ENCODE peak calls at places on chromosomes 6 and 20, in eight cellular contexts. One of them, this sample, is unnamed.
A peak's percentile ranks its signal among the peaks of the same experiment; 100 is the strongest.

GRCh38 chr6:157434349-157435016 is 53.5 kb downstream of the ZDHHC14 start:
- DNase-seq in HCT116: no peak
- DNase-seq in prostate gland: peak; percentile 61
- DNase-seq in GM23338: no peak
- DNase-seq in transverse colon: peak; percentile 29
- DNase-seq in HepG2: peak; percentile 90
- DNase-seq in K562: no peak
- DNase-seq in Panc1: no peak
- DNase-seq in this sample: no peak

GRCh38 chr6:5025911-5026819 is 22.3 kb upstream of the RPP40 start:
- DNase-seq in HCT116: no peak
- DNase-seq in prostate gland: peak; percentile 48
- DNase-seq in GM23338: peak; percentile 84
- DNase-seq in transverse colon: peak; percentile 57
- DNase-seq in HepG2: peak; percentile 35
- DNase-seq in K562: peak; percentile 36
- DNase-seq in Panc1: no peak
- DNase-seq in this sample: peak; percentile 44

GRCh38 chr6:155248021-155249001 is 15.5 kb upstream of the CLDN20 start:
- DNase-seq in HCT116: peak; percentile 21
- DNase-seq in prostate gland: peak; percentile 59
- DNase-seq in GM23338: peak; percentile 83
- DNase-seq in transverse colon: peak; percentile 42
- DNase-seq in HepG2: peak; percentile 43
- DNase-seq in K562: peak; percentile 22
- DNase-seq in Panc1: peak; percentile 27
- DNase-seq in this sample: peak; percentile 42

GRCh38 chr6:143136647-143137046 is 76.0 kb downstream of the AIG1 start:
- DNase-seq in HCT116: no peak
- DNase-seq in prostate gland: no peak
- DNase-seq in GM23338: peak; percentile 29
- DNase-seq in transverse colon: no peak
- DNase-seq in HepG2: no peak
- DNase-seq in K562: no peak
- DNase-seq in Panc1: no peak
- DNase-seq in this sample: no peak

GRCh38 chr20:3420211-3420707 is 12.8 kb upstream of the DNAAF9 start:
- DNase-seq in HCT116: no peak
- DNase-seq in prostate gland: peak; percentile 78
- DNase-seq in GM23338: no peak
- DNase-seq in transverse colon: peak; percentile 35
- DNase-seq in HepG2: no peak
- DNase-seq in K562: no peak
- DNase-seq in Panc1: no peak
- DNase-seq in this sample: no peak

GRCh38 chr6:21265264-21266044 is 328.1 kb upstream of the SOX4 start:
- DNase-seq in HCT116: no peak
- DNase-seq in prostate gland: no peak
- DNase-seq in GM23338: no peak
- DNase-seq in transverse colon: no peak
- DNase-seq in HepG2: no peak
- DNase-seq in K562: no peak
- DNase-seq in Panc1: no peak
- DNase-seq in this sample: no peak

GRCh38 chr6:109269057-109269456 is 113.2 kb downstream of the CD164 start:
- DNase-seq in HCT116: no peak
- DNase-seq in prostate gland: no peak
- DNase-seq in GM23338: no peak
- DNase-seq in transverse colon: no peak
- DNase-seq in HepG2: no peak
- DNase-seq in K562: no peak
- DNase-seq in Panc1: no peak
- DNase-seq in this sample: no peak

GRCh38 chr20:8782804-8783203 is 286.1 kb upstream of the PLCB4 start:
- DNase-seq in HCT116: no peak
- DNase-seq in prostate gland: no peak
- DNase-seq in GM23338: no peak
- DNase-seq in transverse colon: no peak
- DNase-seq in HepG2: no peak
- DNase-seq in K562: no peak
- DNase-seq in Panc1: no peak
- DNase-seq in this sample: no peak

GRCh38 chr6:13044390-13044789 is 283.9 kb downstream of the TBC1D7 start:
- DNase-seq in HCT116: peak; percentile 38
- DNase-seq in prostate gland: no peak
- DNase-seq in GM23338: peak; percentile 55
- DNase-seq in transverse colon: no peak
- DNase-seq in HepG2: peak; percentile 5
- DNase-seq in K562: peak; percentile 75
- DNase-seq in Panc1: no peak
- DNase-seq in this sample: no peak

GRCh38 chr20:25149986-25150385 is 45.5 kb upstream of the ENTPD6 start:
- DNase-seq in HCT116: no peak
- DNase-seq in prostate gland: no peak
- DNase-seq in GM23338: no peak
- DNase-seq in transverse colon: no peak
- DNase-seq in HepG2: no peak
- DNase-seq in K562: no peak
- DNase-seq in Panc1: no peak
- DNase-seq in this sample: no peak

GRCh38 chr6:7112741-7113313 is 5.1 kb downstream of the RREB1 start:
- DNase-seq in HCT116: no peak
- DNase-seq in prostate gland: peak; percentile 31
- DNase-seq in GM23338: no peak
- DNase-seq in transverse colon: peak; percentile 44
- DNase-seq in HepG2: peak; percentile 69
- DNase-seq in K562: no peak
- DNase-seq in Panc1: no peak
- DNase-seq in this sample: peak; percentile 39

GRCh38 chr6:156507656-156508055 is 269.5 kb upstream of the ARID1B start:
- DNase-seq in HCT116: no peak
- DNase-seq in prostate gland: no peak
- DNase-seq in GM23338: no peak
- DNase-seq in transverse colon: no peak
- DNase-seq in HepG2: no peak
- DNase-seq in K562: no peak
- DNase-seq in Panc1: no peak
- DNase-seq in this sample: no peak

GRCh38 chr6:26521485-26522391 is 16.4 kb upstream of the HMGN4 start:
- DNase-seq in HCT116: no peak
- DNase-seq in prostate gland: peak; percentile 58
- DNase-seq in GM23338: peak; percentile 86
- DNase-seq in transverse colon: peak; percentile 87
- DNase-seq in HepG2: no peak
- DNase-seq in K562: peak; percentile 87
- DNase-seq in Panc1: no peak
- DNase-seq in this sample: peak; percentile 75

GRCh38 chr20:62659488-62659887 is 17.2 kb downstream of the SLCO4A1 start:
- DNase-seq in HCT116: no peak
- DNase-seq in prostate gland: no peak
- DNase-seq in GM23338: no peak
- DNase-seq in transverse colon: no peak
- DNase-seq in HepG2: no peak
- DNase-seq in K562: no peak
- DNase-seq in Panc1: no peak
- DNase-seq in this sample: no peak

GRCh38 chr20:35467339-35468224 is 12.2 kb downstream of the CEP250 start:
- DNase-seq in HCT116: peak; percentile 21
- DNase-seq in prostate gland: no peak
- DNase-seq in GM23338: no peak
- DNase-seq in transverse colon: no peak
- DNase-seq in HepG2: peak; percentile 91
- DNase-seq in K562: no peak
- DNase-seq in Panc1: no peak
- DNase-seq in this sample: no peak

GRCh38 chr20:41672282-41672681 is 54.1 kb upstream of the CHD6 start:
- DNase-seq in HCT116: no peak
- DNase-seq in prostate gland: no peak
- DNase-seq in GM23338: no peak
- DNase-seq in transverse colon: no peak
- DNase-seq in HepG2: no peak
- DNase-seq in K562: no peak
- DNase-seq in Panc1: no peak
- DNase-seq in this sample: no peak

GRCh38 chr6:84860954-84861353 is 96.6 kb upstream of the TBX18 start:
- DNase-seq in HCT116: no peak
- DNase-seq in prostate gland: no peak
- DNase-seq in GM23338: no peak
- DNase-seq in transverse colon: no peak
- DNase-seq in HepG2: no peak
- DNase-seq in K562: no peak
- DNase-seq in Panc1: no peak
- DNase-seq in this sample: no peak

GRCh38 chr6:7247179-7247456 is 65.9 kb downstream of the SSR1 start:
- DNase-seq in HCT116: no peak
- DNase-seq in prostate gland: no peak
- DNase-seq in GM23338: no peak
- DNase-seq in transverse colon: no peak
- DNase-seq in HepG2: no peak
- DNase-seq in K562: no peak
- DNase-seq in Panc1: no peak
- DNase-seq in this sample: no peak

GRCh38 chr20:63070771-63071540 is 64.2 kb upstream of the BHLHE23 start:
- DNase-seq in HCT116: no peak
- DNase-seq in prostate gland: no peak
- DNase-seq in GM23338: no peak
- DNase-seq in transverse colon: no peak
- DNase-seq in HepG2: no peak
- DNase-seq in K562: no peak
- DNase-seq in Panc1: no peak
- DNase-seq in this sample: no peak

GRCh38 chr6:136137008-136137689 is 113.0 kb downstream of the MTFR2 start:
- DNase-seq in HCT116: peak; percentile 6
- DNase-seq in prostate gland: no peak
- DNase-seq in GM23338: no peak
- DNase-seq in transverse colon: no peak
- DNase-seq in HepG2: peak; percentile 6
- DNase-seq in K562: no peak
- DNase-seq in Panc1: no peak
- DNase-seq in this sample: no peak

GRCh38 chr20:54698373-54698772 is 223.0 kb downstream of the DOK5 start:
- DNase-seq in HCT116: no peak
- DNase-seq in prostate gland: no peak
- DNase-seq in GM23338: no peak
- DNase-seq in transverse colon: no peak
- DNase-seq in HepG2: no peak
- DNase-seq in K562: no peak
- DNase-seq in Panc1: no peak
- DNase-seq in this sample: no peak

GRCh38 chr6:84411060-84411629 is 183.7 kb upstream of the CEP162 start:
- DNase-seq in HCT116: no peak
- DNase-seq in prostate gland: no peak
- DNase-seq in GM23338: no peak
- DNase-seq in transverse colon: no peak
- DNase-seq in HepG2: no peak
- DNase-seq in K562: no peak
- DNase-seq in Panc1: no peak
- DNase-seq in this sample: no peak

GRCh38 chr20:32963176-32963575 is 41.1 kb downstream of the SUN5 start:
- DNase-seq in HCT116: no peak
- DNase-seq in prostate gland: no peak
- DNase-seq in GM23338: no peak
- DNase-seq in transverse colon: no peak
- DNase-seq in HepG2: no peak
- DNase-seq in K562: no peak
- DNase-seq in Panc1: no peak
- DNase-seq in this sample: no peak

GRCh38 chr6:158266131-158266530 is 46.1 kb upstream of the TULP4 start:
- DNase-seq in HCT116: no peak
- DNase-seq in prostate gland: no peak
- DNase-seq in GM23338: no peak
- DNase-seq in transverse colon: no peak
- DNase-seq in HepG2: no peak
- DNase-seq in K562: no peak
- DNase-seq in Panc1: no peak
- DNase-seq in this sample: no peak

GRCh38 chr6:5732496-5732895 is 274.2 kb downstream of the NRN1 start:
- DNase-seq in HCT116: no peak
- DNase-seq in prostate gland: no peak
- DNase-seq in GM23338: no peak
- DNase-seq in transverse colon: no peak
- DNase-seq in HepG2: no peak
- DNase-seq in K562: no peak
- DNase-seq in Panc1: no peak
- DNase-seq in this sample: no peak

GRCh38 chr6:111478749-111479148 is 4.3 kb downstream of the REV3L start:
- DNase-seq in HCT116: peak; percentile 35
- DNase-seq in prostate gland: no peak
- DNase-seq in GM23338: peak; percentile 95
- DNase-seq in transverse colon: no peak
- DNase-seq in HepG2: peak; percentile 28
- DNase-seq in K562: no peak
- DNase-seq in Panc1: peak; percentile 61
- DNase-seq in this sample: no peak
- TF ChIP-seq CTCF in HCT116: peak; percentile 15
- TF ChIP-seq CTCF in prostate gland: peak; percentile 51
- TF ChIP-seq CTCF in GM23338: peak; percentile 45
- TF ChIP-seq CTCF in transverse colon: peak; percentile 25
- TF ChIP-seq CTCF in HepG2: peak; percentile 32
- TF ChIP-seq CTCF in K562: peak; percentile 76
- TF ChIP-seq CTCF in Panc1: peak; percentile 68
- TF ChIP-seq CTCF in this sample: no peak

DNA sequence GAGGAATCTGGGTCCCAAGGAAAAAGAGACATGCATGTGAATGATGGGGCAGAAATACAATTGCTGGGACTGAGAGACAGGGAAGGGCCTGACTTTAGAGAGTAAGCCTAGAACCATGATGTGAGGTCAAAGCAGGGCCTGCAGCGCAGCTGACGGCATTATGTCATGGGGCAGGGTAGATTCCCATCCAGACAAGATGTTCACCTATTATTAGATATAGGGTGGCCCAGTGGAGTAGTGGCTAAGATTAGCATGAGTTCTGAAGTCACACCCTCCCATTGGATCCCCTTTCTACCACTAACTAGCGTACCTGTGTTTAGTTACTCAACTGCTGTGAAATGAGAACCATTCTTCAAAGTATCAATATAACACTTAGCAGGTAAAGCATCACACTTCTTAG is 39.6 kb downstream of the NDUFAF5 start:
- DNase-seq in HCT116: no peak
- DNase-seq in prostate gland: no peak
- DNase-seq in GM23338: no peak
- DNase-seq in transverse colon: no peak
- DNase-seq in HepG2: no peak
- DNase-seq in K562: no peak
- DNase-seq in Panc1: no peak
- DNase-seq in this sample: no peak
- TF ChIP-seq POLR2AphosphoS5 in HCT116: no peak
- TF ChIP-seq POLR2AphosphoS5 in prostate gland: no peak
- TF ChIP-seq POLR2AphosphoS5 in GM23338: no peak
- TF ChIP-seq POLR2AphosphoS5 in transverse colon: no peak
- TF ChIP-seq POLR2AphosphoS5 in HepG2: no peak
- TF ChIP-seq POLR2AphosphoS5 in K562: no peak
- TF ChIP-seq POLR2AphosphoS5 in Panc1: no peak
- TF ChIP-seq POLR2AphosphoS5 in this sample: no peak

GRCh38 chr6:52333840-52334200 is 28.1 kb upstream of the PAQR8 start:
- DNase-seq in HCT116: no peak
- DNase-seq in prostate gland: no peak
- DNase-seq in GM23338: no peak
- DNase-seq in transverse colon: no peak
- DNase-seq in HepG2: no peak
- DNase-seq in K562: no peak
- DNase-seq in Panc1: no peak
- DNase-seq in this sample: no peak
- H3K4me1 ChIP-seq in HCT116: no peaks in the 10 kb centered on the region
- H3K4me1 ChIP-seq in prostate gland: no peaks in the 10 kb centered on the region
- H3K4me1 ChIP-seq in GM23338: peaks cover 4% of the 10 kb centered on the region
- H3K4me1 ChIP-seq in transverse colon: peaks cover 36% of the 10 kb centered on the region
- H3K4me1 ChIP-seq in HepG2: peaks cover 65% of the 10 kb centered on the region
- H3K4me1 ChIP-seq in K562: peaks cover 12% of the 10 kb centered on the region
- H3K4me1 ChIP-seq in Panc1: no peaks in the 10 kb centered on the region
- H3K4me1 ChIP-seq in this sample: peaks cover 30% of the 10 kb centered on the region

GRCh38 chr6:68443704-68444103 is 191.4 kb upstream of the ADGRB3 start:
- DNase-seq in HCT116: no peak
- DNase-seq in prostate gland: no peak
- DNase-seq in GM23338: peak; percentile 11
- DNase-seq in transverse colon: no peak
- DNase-seq in HepG2: no peak
- DNase-seq in K562: no peak
- DNase-seq in Panc1: no peak
- DNase-seq in this sample: no peak
- TF ChIP-seq CTCF in HCT116: peak; percentile 13
- TF ChIP-seq CTCF in prostate gland: no peak
- TF ChIP-seq CTCF in GM23338: peak; percentile 38
- TF ChIP-seq CTCF in transverse colon: no peak
- TF ChIP-seq CTCF in HepG2: no peak
- TF ChIP-seq CTCF in K562: no peak
- TF ChIP-seq CTCF in Panc1: no peak
- TF ChIP-seq CTCF in this sample: no peak

This sample was measured in stomach.